ENCODE peak calls at places on chromosomes 11 and 22, in eight cellular contexts. G is colonic mucosa, K is pancreas, A is tibial nerve, S is A549, F is SJCRH30, E is stomach, W is psoas muscle. T is an unnamed sample.

GRCh38 chr22:50506611-50507420 is 686 bp downstream of the LMF2 start:
- DNase-seq in K (peak; percentile 93), W (no peak), A (no peak), S (no peak), E (no peak), G (no peak), F (peak; percentile 42), T (no peak)

GRCh38 chr22:45781941-45782340 is 110.3 kb downstream of the ATXN10 start:
- DNase-seq in S (no peak), F (no peak), A (no peak), E (no peak), K (no peak), W (no peak), G (no peak), T (no peak)

GRCh38 chr11:47443028-47443700 is 5.8 kb downstream of the RAPSN start:
- DNase-seq in F (no peak), S (peak; percentile 43), E (no peak), W (no peak), K (no peak), A (no peak), G (no peak), T (no peak)

GRCh38 chr11:74418509-74418895 is 20.3 kb upstream of the PGM2L1 start:
- DNase-seq in F (no peak), S (peak; percentile 64), A (no peak), K (no peak), G (no peak), E (no peak), W (no peak), T (no peak)

GRCh38 chr11:79081441-79082124 is 359.2 kb downstream of the TENM4 start:
- DNase-seq in S (no peak), A (no peak), K (no peak), F (peak; percentile 34), G (no peak), E (no peak), W (no peak), T (no peak)

GRCh38 chr11:128299132-128299726 is 288.1 kb downstream of the ETS1 start:
- DNase-seq in F (peak; percentile 72), G (no peak), K (no peak), S (no peak), A (peak; percentile 20), E (no peak), W (no peak), T (no peak)

GRCh38 chr22:22880645-22881044 is 7.0 kb upstream of the IGLL5 start:
- DNase-seq in K (no peak), W (no peak), S (no peak), F (no peak), G (no peak), E (no peak), A (no peak), T (no peak)

GRCh38 chr22:25146311-25146710 is 53.3 kb upstream of the CRYBB3 start:
- DNase-seq in K (no peak), W (no peak), G (no peak), F (no peak), S (no peak), A (no peak), E (no peak), T (no peak)

GRCh38 chr11:2891291-2891690 is 5.7 kb upstream of the CDKN1C start:
- DNase-seq in A (no peak), S (no peak), W (no peak), K (peak; percentile 52), E (no peak), F (peak; percentile 45), G (no peak), T (no peak)

GRCh38 chr11:3195251-3196160 is 23.1 kb downstream of the MRGPRG start:
- DNase-seq in F (peak; percentile 34), S (no peak), E (no peak), A (no peak), K (no peak), W (no peak), G (no peak), T (no peak)

GRCh38 chr11:92311616-92312449 is 87.2 kb downstream of the FAT3 start:
- DNase-seq in S (no peak), G (no peak), F (no peak), K (no peak), E (no peak), W (no peak), A (no peak), T (no peak)

GRCh38 chr22:46586531-46587011 is 33.6 kb upstream of the GRAMD4 start:
- DNase-seq in S (no peak), G (peak; percentile 72), A (no peak), F (no peak), E (no peak), K (peak; percentile 58), W (no peak), T (no peak)

GRCh38 chr11:95522871-95523270 is 266.7 kb downstream of the FAM76B start:
- DNase-seq in K (no peak), A (no peak), E (no peak), G (no peak), S (no peak), F (no peak), W (no peak), T (peak; percentile 36)

GRCh38 chr11:36449566-36450390 is 60.3 kb downstream of the TRAF6 start:
- DNase-seq in K (no peak), G (no peak), F (no peak), E (no peak), W (no peak), S (no peak), A (no peak), T (no peak)

GRCh38 chr11:132064987-132065620 is 694.7 kb downstream of the NTM start:
- DNase-seq in A (no peak), K (no peak), F (peak; percentile 51), S (peak; percentile 1), W (no peak), E (no peak), G (no peak), T (no peak)

GRCh38 chr22:47260551-47260950 is 498.1 kb downstream of the TBC1D22A start:
- DNase-seq in E (no peak), S (no peak), A (no peak), G (no peak), F (no peak), K (no peak), W (no peak), T (no peak)

GRCh38 chr11:71450507-71450906 is 2.3 kb upstream of the DHCR7 start:
- DNase-seq in G (no peak), F (no peak), E (no peak), W (no peak), S (no peak), K (no peak), A (no peak), T (no peak)

GRCh38 chr11:73159981-73160777 is 18.1 kb upstream of the FCHSD2 start:
- DNase-seq in F (no peak), S (no peak), K (no peak), W (no peak), G (no peak), A (no peak), E (no peak), T (no peak)

GRCh38 chr22:24432059-24432853 is 4.9 kb downstream of the ADORA2A start:
- DNase-seq in A (peak; percentile 45), E (peak; percentile 78), F (peak; percentile 95), K (peak; percentile 81), G (peak; percentile 59), W (no peak), S (no peak), T (peak; percentile 62)

GRCh38 chr22:39526736-39527171 is 5.8 kb downstream of the RPS19BP1 start:
- DNase-seq in S (no peak), F (peak; percentile 20), E (no peak), K (peak; percentile 61), A (no peak), G (no peak), W (no peak), T (no peak)

GRCh38 chr22:39522567-39523300 is 2.4 kb downstream of the ATF4 start:
- DNase-seq in F (peak; percentile 79), K (peak; percentile 52), W (peak; percentile 53), S (peak; percentile 41), A (no peak), G (peak; percentile 70), E (peak; percentile 56), T (peak; percentile 82)

GRCh38 chr22:39524089-39524752 is 3.9 kb downstream of the ATF4 start:
- DNase-seq in A (no peak), S (no peak), K (no peak), F (peak; percentile 17), G (no peak), E (no peak), W (no peak), T (no peak)

GRCh38 chr22:39525658-39525975 is 5.3 kb downstream of the ATF4 start:
- DNase-seq in K (no peak), F (no peak), S (no peak), A (no peak), G (no peak), E (no peak), W (no peak), T (no peak)

GRCh38 chr22:39524753-39525657 is 4.6 kb downstream of the ATF4 start:
- DNase-seq in G (no peak), A (no peak), S (no peak), E (no peak), F (peak; percentile 38), K (no peak), W (no peak), T (no peak)
- H3K4me1 ChIP-seq in G (peaks cover 33% of the 10 kb centered on the region), A (peaks cover 74% of the 10 kb centered on the region), S (peaks cover 29% of the 10 kb centered on the region), E (peaks cover 88% of the 10 kb centered on the region), F (peaks cover 32% of the 10 kb centered on the region), K (peaks cover 12% of the 10 kb centered on the region), W (peaks cover 37% of the 10 kb centered on the region), T (peaks cover 34% of the 10 kb centered on the region)

GRCh38 chr11:110130642-110131238 is 37.5 kb downstream of the ZC3H12C start:
- DNase-seq in W (no peak), S (no peak), K (no peak), A (no peak), F (peak; percentile 93), G (peak; percentile 27), E (no peak), T (no peak)
- H3K4me3 ChIP-seq in W (no peak overlapping the region), S (no peak overlapping the region), K (no peak overlapping the region), A (no peak overlapping the region), F (peak overlapping the region; percentile 36), G (no peak overlapping the region), E (no peak overlapping the region), T (no peak overlapping the region)

GRCh38 chr11:33317662-33318061 is 60.5 kb downstream of the HIPK3 start:
- DNase-seq in K (no peak), F (peak; percentile 35), A (no peak), E (no peak), W (no peak), G (no peak), S (no peak), T (no peak)
- H3K4me1 ChIP-seq in K (peaks cover 13% of the 10 kb centered on the region), F (peaks cover 10% of the 10 kb centered on the region), A (peaks cover 15% of the 10 kb centered on the region), E (peaks cover 93% of the 10 kb centered on the region), W (peaks cover 80% of the 10 kb centered on the region), G (no peaks in the 10 kb centered on the region), S (peaks cover 7% of the 10 kb centered on the region), T (no peaks in the 10 kb centered on the region)

DNA sequence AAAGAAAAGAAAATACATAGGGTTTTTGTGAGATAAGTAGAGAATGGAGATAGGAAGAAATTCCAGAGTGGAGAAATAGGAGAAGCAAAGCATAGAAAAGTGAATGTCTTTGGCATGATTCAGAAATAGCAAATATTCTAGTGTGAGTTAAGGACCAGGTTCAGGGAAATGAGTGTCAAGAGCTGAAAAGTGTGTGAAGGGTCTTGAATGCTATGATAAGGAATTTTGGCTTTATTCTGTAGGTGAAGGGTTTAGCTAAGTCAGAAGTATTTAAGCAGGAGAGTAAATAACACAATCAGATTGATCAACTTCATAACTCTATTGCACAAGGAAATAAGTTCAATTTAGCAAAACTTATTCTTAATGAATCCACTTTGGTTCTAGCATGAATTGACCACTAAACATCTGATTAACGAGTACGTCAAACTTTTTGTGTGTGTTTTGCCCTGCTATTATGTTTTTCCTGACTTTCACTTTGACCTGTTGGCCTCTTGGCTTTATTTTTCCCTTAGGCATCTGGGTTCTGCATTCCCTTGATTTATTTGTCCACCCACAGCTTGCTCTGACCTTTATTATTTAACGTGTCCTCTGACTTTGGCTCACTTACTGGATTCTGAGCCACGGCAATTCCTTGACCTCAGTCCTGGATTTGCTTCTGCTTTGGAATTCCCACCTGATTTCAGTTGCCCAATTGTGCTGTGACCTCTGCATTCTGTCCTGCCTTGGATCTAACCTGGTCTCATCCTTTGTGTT is 11.9 kb upstream of the TMEM218 start:
- DNase-seq in W (no peak), E (no peak), S (no peak), G (no peak), F (no peak), A (no peak), K (no peak), T (no peak)
- H3K4me3 ChIP-seq in W (peak overlapping the region; percentile 62), E (no peak overlapping the region), S (peak overlapping the region; percentile 35), G (no peak overlapping the region), F (peak overlapping the region; percentile 36), A (no peak overlapping the region), K (no peak overlapping the region), T (no peak overlapping the region)